ENCODE peak calls at places on chromosomes 12 and 14, in five cellular contexts. W is vagina, P is foreskin fibroblast, N is RWPE1, L is mucosa of descending colon. Q is an unnamed sample.

GRCh38 chr14:101820283-101820798 is 58.8 kb downstream of the PPP2R5C start:
- DNase-seq in W (no peak), P (no peak), N (no peak), L (no peak), Q (no peak)

GRCh38 chr12:20339060-20339459 is 29.3 kb upstream of the PDE3A start:
- DNase-seq in W (no peak), P (no peak), N (no peak), L (no peak), Q (no peak)

GRCh38 chr12:5251092-5251491 is 180.8 kb upstream of the NTF3 start:
- DNase-seq in W (no peak), P (no peak), N (no peak), L (no peak), Q (no peak)

GRCh38 chr14:106442857-106443256 is 916.5 kb downstream of the TMEM121 start:
- DNase-seq in W (no peak), P (no peak), N (no peak), L (no peak), Q (no peak)

GRCh38 chr12:108611884-108612415 is 14.1 kb upstream of the TMEM119 start:
- DNase-seq in W (no peak), P (peak; percentile 91), N (peak; percentile 83), L (no peak), Q (no peak)

GRCh38 chr14:102450206-102451063 is 59.1 kb downstream of the ANKRD9 start:
- DNase-seq in W (no peak), P (peak; percentile 25), N (no peak), L (no peak), Q (no peak)

GRCh38 chr12:51270847-51271518 is 768 bp upstream of the SMAGP start:
- DNase-seq in W (no peak), P (peak; percentile 92), N (peak; percentile 73), L (no peak), Q (no peak)

GRCh38 chr14:91398192-91398591 is 19.4 kb downstream of the CCDC88C start:
- DNase-seq in W (no peak), P (no peak), N (no peak), L (no peak), Q (no peak)

GRCh38 chr14:103708750-103709187 is 6.5 kb downstream of the XRCC3 start:
- DNase-seq in W (no peak), P (no peak), N (no peak), L (no peak), Q (no peak)

GRCh38 chr12:121996945-121997612 is 24.6 kb upstream of the BCL7A start:
- DNase-seq in W (no peak), P (peak; percentile 36), N (peak; percentile 22), L (no peak), Q (no peak)

GRCh38 chr14:33799705-33800269 is 151.1 kb downstream of the EGLN3 start:
- DNase-seq in W (no peak), P (peak; percentile 36), N (no peak), L (peak; percentile 50), Q (no peak)

GRCh38 chr12:50572275-50572674 is 67.5 kb downstream of the DIP2B start:
- DNase-seq in W (no peak), P (peak; percentile 89), N (peak; percentile 42), L (no peak), Q (peak; percentile 73)

GRCh38 chr12:27226319-27226984 is 17.6 kb upstream of the STK38L start:
- DNase-seq in W (no peak), P (no peak), N (peak; percentile 38), L (no peak), Q (no peak)

GRCh38 chr14:95686935-95687334 is 709 bp downstream of the TCL1B start:
- DNase-seq in W (no peak), P (no peak), N (no peak), L (no peak), Q (no peak)

GRCh38 chr14:99821519-99822165 is 28.4 kb downstream of the EML1 start:
- DNase-seq in W (no peak), P (peak; percentile 74), N (no peak), L (no peak), Q (no peak)

GRCh38 chr14:100771121-100771800 is 44.6 kb downstream of the DLK1 start:
- DNase-seq in W (no peak), P (no peak), N (no peak), L (no peak), Q (no peak)

GRCh38 chr12:74317078-74317581 is 220.5 kb upstream of the ATXN7L3B start:
- DNase-seq in W (no peak), P (peak; percentile 20), N (peak; percentile 14), L (no peak), Q (no peak)

GRCh38 chr12:119216084-119216483 is 37.4 kb downstream of the HSPB8 start:
- DNase-seq in W (no peak), P (no peak), N (no peak), L (no peak), Q (no peak)

GRCh38 chr14:24131549-24131966 is 1.1 kb downstream of the FITM1 start:
- DNase-seq in W (peak; percentile 58), P (no peak), N (no peak), L (no peak), Q (no peak)

GRCh38 chr12:12461281-12461922 is 101.3 kb downstream of the DUSP16 start:
- DNase-seq in W (no peak), P (no peak), N (no peak), L (no peak), Q (no peak)

GRCh38 chr14:34895277-34895676 is 20.1 kb upstream of the BAZ1A start:
- DNase-seq in W (no peak), P (no peak), N (no peak), L (no peak), Q (no peak)

GRCh38 chr12:29796823-29797263 is 13.1 kb upstream of the TMTC1 start:
- DNase-seq in W (no peak), P (peak; percentile 93), N (peak; percentile 29), L (no peak), Q (peak; percentile 82)

GRCh38 chr12:62629971-62630739 is 163.5 kb downstream of the MON2 start:
- DNase-seq in W (no peak), P (no peak), N (no peak), L (no peak), Q (no peak)

GRCh38 chr12:121793501-121793835 is at the start of gene RHOF:
- DNase-seq in W (no peak), P (peak; percentile 62), N (no peak), L (peak; percentile 78), Q (no peak)

GRCh38 chr12:122137229-122137628 is 36.8 kb downstream of the IL31 start:
- DNase-seq in W (no peak), P (no peak), N (no peak), L (no peak), Q (no peak)

GRCh38 chr14:104794641-104795467 is 694 bp downstream of the AKT1 start:
- DNase-seq in W (no peak), P (peak; percentile 67), N (peak; percentile 49), L (peak; percentile 70), Q (no peak)

DNA sequence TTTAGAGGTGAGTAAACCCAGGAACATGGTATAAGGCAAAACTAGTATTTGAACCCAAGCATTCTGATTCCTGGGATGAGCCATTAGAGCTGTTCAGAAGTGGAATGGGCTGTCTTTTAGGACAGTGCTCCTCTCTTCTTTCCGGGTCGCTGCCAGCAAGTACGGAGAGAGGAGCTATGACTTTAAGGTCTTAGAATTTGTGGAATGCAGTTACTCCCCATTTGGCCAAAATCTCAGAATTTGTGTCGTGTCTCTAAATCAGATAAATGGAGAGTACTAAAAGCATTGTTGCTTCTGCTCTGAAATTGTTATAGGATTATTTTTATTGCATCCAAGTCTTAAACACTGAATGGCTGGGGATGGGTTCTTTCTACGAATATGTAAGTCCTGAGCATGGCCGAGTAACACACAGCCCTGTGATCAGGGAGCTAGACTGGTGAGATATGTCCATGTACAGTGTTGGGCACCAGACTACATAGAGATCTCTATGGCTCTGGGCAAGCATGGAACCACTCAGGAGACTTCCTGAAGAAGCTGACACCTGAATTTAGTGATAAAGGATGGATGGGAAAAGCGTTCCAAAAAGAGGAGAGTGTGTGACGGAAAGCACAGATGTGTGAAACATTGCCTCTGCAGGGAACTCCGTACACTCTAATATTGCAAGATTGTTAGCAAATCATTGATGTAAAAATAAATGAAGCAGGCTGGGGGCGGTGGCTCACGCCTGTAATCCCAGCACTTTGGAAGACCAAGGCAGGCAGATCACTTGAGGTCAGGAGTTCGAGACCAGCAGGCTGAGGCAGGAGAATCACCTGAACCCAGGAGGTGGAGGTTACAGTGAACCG is 184.7 kb downstream of the SRGAP1 start:
- DNase-seq in W (no peak), P (peak; percentile 50), N (no peak), L (no peak), Q (no peak)
- TF ChIP-seq CTCF in W (no peak), P (no peak), N (no peak), L (no peak), Q (no peak)

GRCh38 chr14:75452324-75452723 is 24.5 kb downstream of the JDP2 start:
- DNase-seq in W (no peak), P (peak; percentile 58), N (no peak), L (no peak), Q (no peak)

GRCh38 chr14:75454963-75455546 is 27.2 kb downstream of the JDP2 start:
- DNase-seq in W (no peak), P (peak; percentile 58), N (no peak), L (no peak), Q (peak; percentile 30)

GRCh38 chr14:75452900-75453816 is 25.3 kb downstream of the JDP2 start:
- DNase-seq in W (no peak), P (peak; percentile 92), N (peak; percentile 90), L (no peak), Q (peak; percentile 80)

GRCh38 chr14:75456069-75457023 is 28.5 kb downstream of the JDP2 start:
- DNase-seq in W (no peak), P (no peak), N (no peak), L (peak; percentile 60), Q (no peak)

DNA sequence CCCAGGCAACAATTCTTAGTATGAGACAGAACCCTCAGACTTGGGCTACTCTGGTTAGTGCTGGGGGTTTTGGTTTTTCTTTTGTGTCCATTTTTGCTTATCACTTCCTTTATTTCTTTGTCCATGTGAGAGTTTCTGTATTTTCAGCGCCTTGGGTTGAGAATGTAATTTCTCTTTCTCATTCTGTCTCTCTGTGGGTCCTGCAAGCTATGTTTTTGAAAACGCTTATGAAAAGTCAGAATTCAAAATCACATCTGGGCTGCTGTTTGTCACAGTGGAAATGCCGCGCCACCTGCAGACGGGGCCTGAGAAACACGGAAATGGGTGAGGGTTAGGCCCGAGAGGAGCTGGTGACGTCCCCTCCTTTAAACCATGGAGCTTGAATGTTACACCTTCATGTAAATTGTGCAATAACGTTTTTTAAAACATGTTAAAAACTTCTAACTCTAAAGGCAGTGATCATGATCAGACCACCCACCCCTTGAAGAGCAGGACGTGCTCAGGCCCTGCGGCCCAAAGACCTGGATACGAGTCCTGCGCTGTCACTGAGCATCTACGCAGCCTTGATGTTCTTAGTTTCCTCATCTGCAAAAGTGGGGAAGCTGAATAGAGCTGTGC is 26.1 kb downstream of the JDP2 start:
- DNase-seq in W (no peak), P (no peak), N (no peak), L (no peak), Q (no peak)
- TF ChIP-seq CTCF in W (no peak), P (no peak), N (no peak), L (no peak), Q (no peak)

GRCh38 chr14:50512463-50512862 is 19.9 kb downstream of the MAP4K5 start:
- DNase-seq in W (no peak), P (no peak), N (no peak), L (no peak), Q (no peak)
- TF ChIP-seq CTCF in W (no peak), P (no peak), N (no peak), L (no peak), Q (no peak)

DNA sequence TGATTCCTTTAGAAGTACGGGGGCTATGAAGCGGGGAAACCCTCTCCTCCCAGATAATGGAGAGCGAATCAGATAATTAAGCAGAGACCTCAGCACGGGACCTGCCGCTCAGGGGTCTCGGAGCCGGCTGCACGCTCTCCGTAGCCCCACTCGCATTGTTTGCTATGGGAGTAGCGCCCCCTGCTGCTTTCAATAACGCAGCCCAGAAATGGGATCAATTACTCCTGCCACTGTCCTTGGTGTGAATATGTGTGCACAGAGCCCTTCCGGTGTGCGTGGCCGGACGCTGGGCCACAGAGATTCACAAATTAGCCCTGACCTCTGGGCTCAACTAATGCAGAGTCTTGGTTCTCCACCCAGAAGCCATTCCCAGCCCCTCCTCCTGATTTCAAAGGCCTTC is 76.4 kb upstream of the TMEM132C start:
- DNase-seq in W (no peak), P (no peak), N (no peak), L (no peak), Q (no peak)
- TF ChIP-seq CTCF in W (no peak), P (no peak), N (no peak), L (no peak), Q (no peak)